ENCODE peak calls at places on chromosomes 3 and 15, in four cellular contexts. C is ovary; V is naive thymus-derived CD8-positive, alpha-beta T cell; D is T follicular helper cell. Q is an unnamed sample.

GRCh38 chr3:106822204-106822603 is 555.0 kb upstream of the CCDC54 start:
- DNase-seq in D (no peak), C (no peak), V (no peak), Q (no peak)

GRCh38 chr3:72185549-72186484 is 400.9 kb upstream of the PROK2 start:
- DNase-seq in C (no peak), V (no peak), D (no peak), Q (no peak)

GRCh38 chr3:24047513-24047912 is 102.4 kb downstream of the NR1D2 start:
- DNase-seq in D (no peak), C (no peak), V (no peak), Q (no peak)

GRCh38 chr3:13879946-13880810 is at the start of gene WNT7A:
- DNase-seq in D (peak; percentile 59), C (no peak), V (peak; percentile 71), Q (peak; percentile 54)

GRCh38 chr3:172305552-172305951 is 142.7 kb downstream of the GHSR start:
- DNase-seq in D (no peak), C (no peak), V (no peak), Q (no peak)

GRCh38 chr3:134708671-134709070 is 57.8 kb upstream of the KY start:
- DNase-seq in D (no peak), C (no peak), V (no peak), Q (no peak)

GRCh38 chr3:59374812-59375211 is 325.0 kb upstream of the CFAP20DC start:
- DNase-seq in C (no peak), D (no peak), V (no peak), Q (no peak)

GRCh38 chr15:91891788-91892187 is 38.3 kb downstream of the SLCO3A1 start:
- DNase-seq in D (no peak), V (no peak), C (no peak), Q (no peak)

GRCh38 chr3:115127208-115127607 is 19.9 kb downstream of the ZBTB20 start:
- DNase-seq in D (no peak), V (no peak), C (no peak), Q (no peak)

GRCh38 chr3:54034971-54035370 is 87.4 kb upstream of the CACNA2D3 start:
- DNase-seq in D (no peak), V (no peak), C (no peak), Q (no peak)

GRCh38 chr15:39269352-39269751 is 311.5 kb upstream of the THBS1 start:
- DNase-seq in C (no peak), D (no peak), V (no peak), Q (no peak)

GRCh38 chr3:54517424-54517823 is 395.1 kb downstream of the CACNA2D3 start:
- DNase-seq in D (no peak), V (no peak), C (no peak), Q (no peak)

GRCh38 chr15:41966414-41966812 is 5.9 kb downstream of the EHD4 start:
- DNase-seq in D (no peak), C (peak; percentile 2), V (no peak), Q (no peak)

GRCh38 chr3:31053299-31053698 is 158.8 kb upstream of the GADL1 start:
- DNase-seq in C (no peak), V (no peak), D (no peak), Q (no peak)